ENCODE peak calls at places on chromosome 12, in eight cellular contexts. T is lower lobe of right lung, D is fibroblast of lung, Z is cardiac muscle cell, P is uterus, L is psoas muscle, J is transverse colon, O is brain microvascular endothelial cell. Q is an unnamed sample.

GRCh38 chr12:127108360-127109215 is 1158.4 kb upstream of the TMEM132C start:
- DNase-seq in T (peak; percentile 63), D (peak; percentile 48), Z (peak; percentile 69), P (no peak), L (peak; percentile 56), J (peak; percentile 44), O (peak; percentile 76), Q (peak; percentile 24)

GRCh38 chr12:8483081-8483479 is 27.3 kb downstream of the CLEC6A start:
- DNase-seq in T (no peak), D (no peak), Z (peak; percentile 6), P (no peak), L (no peak), J (no peak), O (no peak), Q (no peak)

GRCh38 chr12:103944964-103945363 is 14.8 kb downstream of the HSP90B1 start:
- DNase-seq in T (no peak), D (no peak), Z (no peak), P (no peak), L (no peak), J (no peak), O (no peak), Q (no peak)

GRCh38 chr12:54352022-54352531 is 12.2 kb downstream of the GPR84 start:
- DNase-seq in T (peak; percentile 71), D (peak; percentile 88), Z (peak; percentile 64), P (peak; percentile 94), L (peak; percentile 46), J (peak; percentile 30), O (no peak), Q (no peak)

GRCh38 chr12:16972923-16973770 is 367.2 kb upstream of the LMO3 start:
- DNase-seq in T (no peak), D (no peak), Z (no peak), P (no peak), L (no peak), J (no peak), O (no peak), Q (no peak)

GRCh38 chr12:127655691-127656090 is 611.3 kb upstream of the TMEM132C start:
- DNase-seq in T (no peak), D (peak; percentile 97), Z (no peak), P (no peak), L (no peak), J (no peak), O (peak; percentile 7), Q (peak; percentile 91)

GRCh38 chr12:107317751-107318553 is 224.6 kb upstream of the CRY1 start:
- DNase-seq in T (peak; percentile 89), D (peak; percentile 95), Z (peak; percentile 96), P (no peak), L (peak; percentile 77), J (peak; percentile 85), O (peak; percentile 86), Q (peak; percentile 41)

GRCh38 chr12:28869197-28869596 is 279.9 kb upstream of the FAR2 start:
- DNase-seq in T (no peak), D (peak; percentile 97), Z (no peak), P (no peak), L (no peak), J (no peak), O (peak; percentile 88), Q (peak; percentile 84)

GRCh38 chr12:110750784-110751461 is 8.2 kb upstream of the PPP1CC start:
- DNase-seq in T (no peak), D (peak; percentile 65), Z (no peak), P (peak; percentile 40), L (peak; percentile 21), J (no peak), O (no peak), Q (no peak)

GRCh38 chr12:119082496-119082895 is 96.2 kb upstream of the HSPB8 start:
- DNase-seq in T (no peak), D (no peak), Z (peak; percentile 59), P (no peak), L (peak; percentile 14), J (no peak), O (no peak), Q (no peak)

GRCh38 chr12:113891737-113892520 is 74.2 kb downstream of the RBM19 start:
- DNase-seq in T (no peak), D (peak; percentile 29), Z (no peak), P (no peak), L (no peak), J (no peak), O (no peak), Q (no peak)

GRCh38 chr12:108043750-108044149 is 85.3 kb upstream of the WSCD2 start:
- DNase-seq in T (no peak), D (no peak), Z (peak; percentile 48), P (no peak), L (no peak), J (no peak), O (no peak), Q (no peak)

GRCh38 chr12:93402333-93403311 is 24.9 kb downstream of the NUDT4 start:
- DNase-seq in T (no peak), D (no peak), Z (no peak), P (no peak), L (no peak), J (no peak), O (no peak), Q (no peak)

GRCh38 chr12:110301065-110301806 is 20.2 kb downstream of the ATP2A2 start:
- DNase-seq in T (no peak), D (no peak), Z (peak; percentile 31), P (no peak), L (no peak), J (no peak), O (peak; percentile 12), Q (no peak)

GRCh38 chr12:106416273-106416672 is 58.7 kb downstream of the POLR3B start:
- DNase-seq in T (no peak), D (peak; percentile 88), Z (no peak), P (no peak), L (no peak), J (no peak), O (no peak), Q (no peak)

GRCh38 chr12:130338794-130339601 is 1.3 kb downstream of the PIWIL1 start:
- DNase-seq in T (no peak), D (no peak), Z (no peak), P (no peak), L (no peak), J (no peak), O (no peak), Q (no peak)

GRCh38 chr12:70581199-70581598 is 56.0 kb downstream of the PTPRB start:
- DNase-seq in T (no peak), D (no peak), Z (no peak), P (no peak), L (no peak), J (no peak), O (no peak), Q (no peak)
- TF ChIP-seq CTCF in T (no peak), D (no peak), Z (no peak), P (no peak), L (no peak), J (no peak), O (no peak), Q (no peak)

GRCh38 chr12:122643207-122643805 is 59.9 kb downstream of the HCAR2 start:
- DNase-seq in T (no peak), D (no peak), Z (no peak), P (no peak), L (no peak), J (no peak), O (no peak), Q (no peak)
- H3K4me3 ChIP-seq in T (no peak overlapping the region), D (no peak overlapping the region), Z (no peak overlapping the region), P (no peak overlapping the region), L (no peak overlapping the region), J (no peak overlapping the region), O (no peak overlapping the region), Q (no peak overlapping the region)

DNA sequence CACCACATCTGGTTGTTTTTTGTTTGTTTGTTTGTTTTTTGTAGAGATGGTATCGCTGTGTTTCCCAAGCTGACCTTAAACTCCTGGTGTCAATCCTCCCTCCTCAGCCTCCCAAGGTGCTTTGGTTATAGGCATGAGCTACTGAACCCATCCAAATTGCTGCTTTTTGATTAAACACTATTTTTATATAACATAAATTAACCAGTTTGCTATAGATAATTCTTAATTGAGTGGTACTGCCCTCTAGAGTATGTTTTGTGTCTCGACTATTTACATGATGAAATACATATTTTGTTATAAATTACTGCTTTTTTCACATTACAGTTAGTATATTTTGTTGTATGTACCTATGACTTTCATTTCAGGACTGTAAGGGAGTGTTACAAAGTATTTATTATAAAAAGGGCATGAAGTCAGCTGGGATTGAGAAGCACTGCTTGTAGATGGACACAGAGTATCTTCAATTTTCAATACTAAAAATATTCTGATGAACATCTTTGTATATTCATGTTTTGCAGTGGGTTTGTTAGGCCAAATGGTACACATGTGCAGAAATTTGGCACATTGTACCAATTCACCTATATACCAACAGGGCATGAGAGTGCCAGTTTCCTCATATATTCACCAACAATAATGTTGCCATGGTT is 14.9 kb upstream of the SCAF11 start:
- DNase-seq in T (no peak), D (no peak), Z (no peak), P (no peak), L (no peak), J (no peak), O (no peak), Q (no peak)
- TF ChIP-seq CTCF in T (no peak), D (peak; percentile 31), Z (peak; percentile 49), P (no peak), L (peak; percentile 34), J (peak; percentile 40), O (peak; percentile 15), Q (peak; percentile 29)

GRCh38 chr12:15336772-15337553 is 14.7 kb downstream of the PTPRO start:
- DNase-seq in T (no peak), D (peak; percentile 83), Z (no peak), P (no peak), L (no peak), J (no peak), O (peak; percentile 56), Q (peak; percentile 25)
- H3K4me3 ChIP-seq in T (no peak overlapping the region), D (no peak overlapping the region), Z (no peak overlapping the region), P (no peak overlapping the region), L (no peak overlapping the region), J (no peak overlapping the region), O (no peak overlapping the region), Q (no peak overlapping the region)

GRCh38 chr12:57110189-57111045 is 745 bp downstream of the STAT6 start:
- DNase-seq in T (peak; percentile 84), D (no peak), Z (peak; percentile 54), P (peak; percentile 80), L (peak; percentile 59), J (peak; percentile 82), O (no peak), Q (no peak)
- TF ChIP-seq CTCF in T (no peak), D (no peak), Z (no peak), P (no peak), L (no peak), J (no peak), O (peak; percentile 1), Q (no peak)

GRCh38 chr12:81615031-81615430 is 144.1 kb downstream of the PPFIA2 start:
- DNase-seq in T (no peak), D (peak; percentile 25), Z (no peak), P (no peak), L (no peak), J (no peak), O (no peak), Q (no peak)

DNA sequence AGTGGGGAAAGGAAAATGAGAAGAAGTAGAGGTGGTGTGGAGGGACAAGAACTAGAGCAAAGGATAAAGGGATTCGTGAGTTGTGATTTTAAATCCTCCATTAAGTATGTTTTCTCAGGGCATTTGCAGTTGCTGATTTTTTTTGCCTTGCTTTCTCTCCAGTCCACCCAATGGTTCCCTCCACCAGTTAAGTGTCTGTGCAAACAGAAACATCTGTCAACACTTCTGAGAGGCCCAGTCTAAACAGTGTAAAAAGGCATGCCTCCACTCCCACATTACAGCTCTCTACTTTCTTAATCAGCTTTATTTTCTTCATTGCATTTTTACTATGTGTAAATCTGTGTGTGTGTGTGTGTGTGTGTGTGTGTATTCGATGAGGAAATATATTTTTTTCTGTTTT is 141.2 kb downstream of the PPFIA2 start:
- DNase-seq in T (no peak), D (no peak), Z (peak; percentile 86), P (no peak), L (no peak), J (no peak), O (no peak), Q (no peak)
- H3K4me3 ChIP-seq in T (no peak overlapping the region), D (no peak overlapping the region), Z (no peak overlapping the region), P (no peak overlapping the region), L (no peak overlapping the region), J (no peak overlapping the region), O (no peak overlapping the region), Q (no peak overlapping the region)

GRCh38 chr12:18139989-18140596 is 50.1 kb upstream of the RERGL start:
- DNase-seq in T (no peak), D (peak; percentile 19), Z (peak; percentile 40), P (no peak), L (no peak), J (no peak), O (no peak), Q (no peak)
- TF ChIP-seq CTCF in T (peak; percentile 54), D (peak; percentile 37), Z (peak; percentile 61), P (peak; percentile 55), L (peak; percentile 40), J (peak; percentile 70), O (no peak), Q (peak; percentile 34)

Q was measured in AG09309.